ENCODE peak calls at places on chromosomes 1 and 21, in four cellular contexts. F, B, K and M are unnamed samples.

GRCh38 chr21:35375115-35375514 is 326.0 kb upstream of the RUNX1 start:
- DNase-seq in B (peak), K (no peak), F (peak), M (peak)

GRCh38 chr1:107572674-107573205 is 392.2 kb downstream of the VAV3 start:
- DNase-seq in F (peak), K (no peak), B (peak), M (peak)

GRCh38 chr1:52473039-52473438 is 68.6 kb downstream of the PRPF38A start:
- DNase-seq in K (no peak), F (no peak), B (no peak), M (no peak)

GRCh38 chr21:46071082-46071481 is 26.8 kb upstream of the COL6A2 start:
- DNase-seq in F (no peak), K (peak), B (no peak), M (no peak)

GRCh38 chr1:10890391-10891073 is 94.1 kb upstream of the CASZ1 start:
- DNase-seq in B (peak), K (no peak), F (no peak), M (no peak)

GRCh38 chr21:41141031-41141457 is 26.9 kb upstream of the BACE2 start:
- DNase-seq in F (no peak), K (no peak), B (peak), M (peak)

GRCh38 chr1:99621340-99621901 is 24.5 kb upstream of the PALMD start:
- DNase-seq in B (peak), K (no peak), F (no peak), M (no peak)

GRCh38 chr1:55078470-55078869 is 39.1 kb downstream of the PCSK9 start:
- DNase-seq in K (no peak), F (no peak), B (no peak), M (no peak)

GRCh38 chr1:31412732-31413404 is at the start of gene SERINC2:
- DNase-seq in K (no peak), B (peak), F (no peak), M (no peak)

GRCh38 chr1:155128755-155129473 is 1.2 kb downstream of the EFNA1 start:
- DNase-seq in F (no peak), B (peak), K (no peak), M (peak)

GRCh38 chr1:219236933-219237610 is 63.4 kb downstream of the LYPLAL1 start:
- DNase-seq in K (no peak), F (no peak), B (no peak), M (no peak)

GRCh38 chr1:91885331-91885715 is 628 bp downstream of the TGFBR3 start:
- DNase-seq in F (no peak), K (no peak), B (no peak), M (no peak)

GRCh38 chr1:9181990-9182783 is 52.4 kb upstream of the H6PD start:
- DNase-seq in K (peak), F (peak), B (peak), M (peak)

GRCh38 chr1:214500349-214501055 is 50.9 kb downstream of the PTPN14 start:
- DNase-seq in B (no peak), F (no peak), K (no peak), M (no peak)

GRCh38 chr21:35072960-35073359 is 23.9 kb upstream of the RUNX1 start:
- DNase-seq in K (peak), B (no peak), F (peak), M (no peak)

GRCh38 chr1:201095581-201096531 is 16.4 kb downstream of the CACNA1S start:
- DNase-seq in K (no peak), B (no peak), F (no peak), M (peak)

GRCh38 chr1:82972841-82973553 is 1025.9 kb downstream of the TTLL7 start:
- DNase-seq in B (no peak), F (no peak), K (no peak), M (no peak)

GRCh38 chr1:245583575-245584330 is 429.0 kb downstream of the KIF26B start:
- DNase-seq in K (no peak), B (no peak), F (peak), M (peak)

GRCh38 chr1:204746838-204747442 is 61.4 kb upstream of the LRRN2 start:
- DNase-seq in K (no peak), B (peak), F (peak), M (peak)

GRCh38 chr1:175877939-175878730 is 134.7 kb upstream of the TNR start:
- DNase-seq in K (no peak), B (no peak), F (no peak), M (peak)

GRCh38 chr1:67463298-67463960 is 33.2 kb upstream of the SERBP1 start:
- DNase-seq in F (peak), B (no peak), K (no peak), M (peak)

GRCh38 chr1:151898519-151898991 is 10.8 kb downstream of the THEM4 start:
- DNase-seq in F (no peak), K (no peak), B (no peak), M (no peak)